ENCODE peak calls at places on chromosome 1, in six cellular contexts. G, T, L, Q, Z and O are unnamed samples.

GRCh38 chr1:200896571-200897187 is 2.0 kb downstream of the INAVA start:
- DNase-seq in Q (no peak), G (no peak), T (no peak), L (peak; percentile 28), Z (peak; percentile 33), O (peak; percentile 67)

GRCh38 chr1:233295775-233296322 is 324 bp upstream of the PCNX2 start:
- DNase-seq in G (no peak), Q (peak; percentile 25), L (no peak), Z (no peak), T (no peak), O (no peak)

GRCh38 chr1:87603636-87604035 is 275.0 kb downstream of the LMO4 start:
- DNase-seq in Z (no peak), Q (no peak), G (no peak), L (no peak), T (no peak), O (no peak)

GRCh38 chr1:227774051-227774720 is 39.0 kb downstream of the SNAP47 start:
- DNase-seq in Z (peak; percentile 81), L (no peak), T (no peak), G (no peak), Q (no peak), O (no peak)

GRCh38 chr1:210598135-210598652 is 269.5 kb downstream of the HHAT start:
- DNase-seq in L (peak; percentile 71), G (peak; percentile 93), Q (no peak), T (peak; percentile 55), Z (no peak), O (peak; percentile 59)

GRCh38 chr1:240285541-240285940 is 193.9 kb downstream of the FMN2 start:
- DNase-seq in L (peak; percentile 58), T (peak; percentile 16), G (peak; percentile 90), Z (no peak), Q (no peak), O (no peak)

GRCh38 chr1:83583351-83584014 is 415.4 kb downstream of the TTLL7 start:
- DNase-seq in Q (no peak), T (no peak), L (no peak), G (no peak), Z (no peak), O (no peak)

GRCh38 chr1:4346141-4346540 is 308.3 kb upstream of the AJAP1 start:
- DNase-seq in Q (no peak), Z (no peak), T (no peak), L (no peak), G (no peak), O (peak; percentile 12)

GRCh38 chr1:44803312-44804095 is 3.3 kb downstream of the PLK3 start:
- DNase-seq in Q (peak; percentile 13), L (no peak), T (no peak), G (no peak), Z (peak; percentile 72), O (no peak)

GRCh38 chr1:64864018-64864945 is 102.1 kb downstream of the JAK1 start:
- DNase-seq in G (no peak), Z (peak; percentile 96), L (peak; percentile 37), Q (peak; percentile 65), T (peak; percentile 64), O (no peak)

GRCh38 chr1:242524571-242525359 is at the start of gene PLD5:
- DNase-seq in L (no peak), G (no peak), Z (peak; percentile 71), Q (no peak), T (no peak), O (no peak)

GRCh38 chr1:160826546-160826945 is 30.6 kb downstream of the LY9 start:
- DNase-seq in G (no peak), L (peak; percentile 13), Z (no peak), Q (no peak), T (no peak), O (no peak)

GRCh38 chr1:63322248-63322943 is at the start of gene FOXD3:
- DNase-seq in T (peak; percentile 53), L (peak; percentile 43), Q (peak; percentile 52), Z (peak; percentile 84), G (no peak), O (no peak)

GRCh38 chr1:201061049-201061448 is 37.5 kb upstream of the KIF21B start:
- DNase-seq in Z (no peak), G (no peak), Q (peak; percentile 64), T (no peak), L (no peak), O (no peak)

GRCh38 chr1:173303984-173304383 is 96.9 kb upstream of the TNFSF4 start:
- DNase-seq in G (no peak), Z (no peak), L (no peak), Q (no peak), T (no peak), O (no peak)

GRCh38 chr1:30514137-30514654 is 209.2 kb downstream of the MATN1 start:
- DNase-seq in L (no peak), G (no peak), T (no peak), Q (no peak), Z (peak; percentile 21), O (no peak)

GRCh38 chr1:109787845-109788605 is 24.3 kb upstream of the EPS8L3 start:
- DNase-seq in G (no peak), Q (peak; percentile 9), T (no peak), L (no peak), Z (peak; percentile 79), O (no peak)

GRCh38 chr1:208132287-208132882 is 111.8 kb downstream of the PLXNA2 start:
- DNase-seq in L (peak; percentile 81), Z (peak; percentile 88), T (peak; percentile 82), Q (peak; percentile 84), G (peak; percentile 21), O (peak; percentile 4)

GRCh38 chr1:169595764-169596711 is 9.8 kb upstream of the F5 start:
- DNase-seq in Z (no peak), Q (no peak), T (no peak), G (no peak), L (peak; percentile 67), O (no peak)

GRCh38 chr1:212188599-212189351 is 96.4 kb upstream of the PPP2R5A start:
- DNase-seq in L (no peak), Z (no peak), T (no peak), Q (no peak), G (no peak), O (no peak)

GRCh38 chr1:165826565-165826964 is 849 bp upstream of the UCK2 start:
- DNase-seq in L (no peak), G (no peak), Z (no peak), T (no peak), Q (no peak), O (no peak)
- H3K4me3 ChIP-seq in L (no peak overlapping the region), G (no peak overlapping the region), Z (no peak overlapping the region), T (no peak overlapping the region), Q (peak overlapping the region; percentile 84), O (no peak overlapping the region)

GRCh38 chr1:91881280-91881679 is 4.7 kb downstream of the TGFBR3 start:
- DNase-seq in Z (no peak), L (no peak), G (no peak), Q (no peak), T (no peak), O (no peak)

GRCh38 chr1:91885331-91885715 is 628 bp downstream of the TGFBR3 start:
- DNase-seq in G (no peak), L (peak; percentile 18), Q (peak; percentile 29), T (no peak), Z (peak; percentile 87), O (no peak)

GRCh38 chr1:91885716-91886506 is at the start of gene TGFBR3:
- DNase-seq in T (peak; percentile 87), Z (peak; percentile 93), L (peak; percentile 96), G (peak; percentile 73), Q (peak; percentile 94), O (no peak)

GRCh38 chr1:91883470-91883869 is 2.5 kb downstream of the TGFBR3 start:
- DNase-seq in G (no peak), Q (no peak), Z (no peak), L (peak; percentile 67), T (no peak), O (no peak)

GRCh38 chr1:91884459-91885290 is 1.3 kb downstream of the TGFBR3 start:
- DNase-seq in T (no peak), G (no peak), L (peak; percentile 29), Q (peak; percentile 39), Z (peak; percentile 78), O (no peak)
- TF ChIP-seq CTCF in T (no peak), G (no peak), L (no peak), Q (no peak), Z (no peak), O (no peak)

GRCh38 chr1:53529555-53529954 is 70.4 kb downstream of the DMRTB1 start:
- DNase-seq in G (no peak), Z (no peak), L (no peak), T (no peak), Q (no peak), O (no peak)

GRCh38 chr1:53527368-53527767 is 68.2 kb downstream of the DMRTB1 start:
- DNase-seq in Z (no peak), Q (no peak), G (no peak), L (no peak), T (no peak), O (no peak)

GRCh38 chr1:53524428-53525400 is 65.5 kb downstream of the DMRTB1 start:
- DNase-seq in L (no peak), Z (no peak), Q (peak; percentile 64), G (no peak), T (no peak), O (no peak)

GRCh38 chr1:53525595-53525994 is 66.4 kb downstream of the DMRTB1 start:
- DNase-seq in Z (no peak), T (no peak), G (no peak), L (no peak), Q (no peak), O (no peak)

DNA sequence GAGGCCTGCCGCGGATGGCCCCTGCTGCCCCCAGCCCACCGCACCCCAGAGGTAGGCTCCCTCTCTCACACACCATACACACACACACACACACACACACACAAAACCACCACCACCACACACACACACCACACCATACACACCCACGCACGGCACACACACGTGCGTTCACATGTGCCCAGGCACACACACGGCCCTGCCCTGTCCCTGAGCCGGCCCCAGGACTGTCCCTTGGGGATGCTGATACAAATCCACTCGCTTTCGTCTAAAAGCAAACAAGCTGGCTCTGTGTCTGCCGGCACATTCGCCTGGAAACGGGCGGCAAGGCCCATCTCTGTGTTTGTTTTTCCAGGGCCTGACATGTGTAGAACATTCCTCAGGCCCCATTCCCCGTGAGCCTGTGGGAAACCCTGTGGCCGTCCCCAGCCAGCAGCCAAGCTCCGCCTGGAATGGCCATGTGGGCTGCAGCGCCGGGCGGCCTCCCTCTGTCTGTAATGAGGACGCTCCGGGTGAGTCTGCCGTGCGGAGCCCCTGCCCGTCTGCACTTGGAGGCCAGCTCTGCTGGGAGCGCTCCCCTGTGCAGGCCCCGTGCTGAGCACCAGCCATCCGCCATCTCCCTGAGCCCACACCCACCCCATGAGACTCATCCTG is 67.4 kb downstream of the DMRTB1 start:
- DNase-seq in T (peak; percentile 59), Z (no peak), L (peak; percentile 39), Q (peak; percentile 58), G (peak; percentile 27), O (no peak)
- H3K4me3 ChIP-seq in T (no peak overlapping the region), Z (no peak overlapping the region), L (no peak overlapping the region), Q (no peak overlapping the region), G (no peak overlapping the region), O (no peak overlapping the region)

GRCh38 chr1:222104661-222105392 is 362.9 kb upstream of the DUSP10 start:
- DNase-seq in Q (no peak), Z (no peak), L (no peak), G (no peak), T (no peak), O (no peak)

GRCh38 chr1:222106369-222106768 is 364.5 kb upstream of the DUSP10 start:
- DNase-seq in Z (no peak), T (no peak), G (no peak), L (no peak), Q (no peak), O (no peak)

GRCh38 chr1:222104097-222104496 is 362.2 kb upstream of the DUSP10 start:
- DNase-seq in Z (no peak), T (no peak), L (no peak), G (no peak), Q (no peak), O (no peak)

GRCh38 chr1:222105861-222106260 is 364.0 kb upstream of the DUSP10 start:
- DNase-seq in Q (no peak), T (no peak), Z (no peak), L (no peak), G (no peak), O (no peak)

GRCh38 chr1:222105393-222105737 is 363.5 kb upstream of the DUSP10 start:
- DNase-seq in G (no peak), L (no peak), T (no peak), Z (no peak), Q (no peak), O (no peak)
- TF ChIP-seq CTCF in G (no peak), L (no peak), T (no peak), Z (no peak), Q (no peak), O (no peak)